ENCODE peak calls at places on chromosomes 6 and 20, in six cellular contexts. O is AG04450, J is left ventricle myocardium inferior, C is fibroblast of lung, K is AG10803, Y is right lobe of liver. H is an unnamed sample.

GRCh38 chr6:74654296-74654695 is 551.6 kb downstream of the COL12A1 start:
- DNase-seq in C (no peak), O (no peak), J (no peak), Y (no peak), K (no peak), H (no peak)

GRCh38 chr6:94254689-94255088 is 835.3 kb upstream of the EPHA7 start:
- DNase-seq in J (no peak), Y (no peak), O (no peak), K (no peak), C (peak), H (peak)

GRCh38 chr20:33415948-33416347 is 14.6 kb upstream of the CDK5RAP1 start:
- DNase-seq in C (peak), J (peak), Y (no peak), K (peak), O (no peak), H (no peak)

GRCh38 chr6:127117979-127118504 is 429 bp upstream of the RSPO3 start:
- DNase-seq in C (peak), O (no peak), J (no peak), Y (no peak), K (no peak), H (no peak)

GRCh38 chr6:19070520-19070919 is 683.4 kb downstream of the RNF144B start:
- DNase-seq in O (no peak), C (no peak), K (peak), Y (no peak), J (no peak), H (no peak)

GRCh38 chr6:138078491-138078890 is 28.7 kb downstream of the PERP start:
- DNase-seq in O (no peak), Y (no peak), C (no peak), J (no peak), K (no peak), H (no peak)

GRCh38 chr20:57977141-57977540 is 251.3 kb downstream of the ANKRD60 start:
- DNase-seq in J (peak), K (no peak), C (no peak), O (no peak), Y (no peak), H (no peak)

GRCh38 chr6:100719883-100720682 is 161.0 kb downstream of the ASCC3 start:
- DNase-seq in J (no peak), Y (no peak), C (peak), K (peak), O (no peak), H (no peak)

GRCh38 chr20:32364554-32365208 is 6.5 kb downstream of the ASXL1 start:
- DNase-seq in K (no peak), C (no peak), Y (no peak), J (no peak), O (no peak), H (no peak)

GRCh38 chr20:33373735-33374605 is 27.3 kb downstream of the CDK5RAP1 start:
- DNase-seq in K (peak), Y (peak), C (peak), O (peak), J (no peak), H (no peak)

GRCh38 chr6:166275714-166276166 is 32.5 kb downstream of the PRR18 start:
- DNase-seq in O (no peak), J (peak), C (peak), K (peak), Y (peak), H (peak)

GRCh38 chr6:95354551-95354950 is 222.8 kb upstream of the MANEA start:
- DNase-seq in C (no peak), Y (no peak), J (no peak), K (no peak), O (no peak), H (no peak)

GRCh38 chr6:95357380-95358025 is 219.8 kb upstream of the MANEA start:
- DNase-seq in Y (no peak), J (no peak), O (no peak), C (no peak), K (no peak), H (no peak)

GRCh38 chr6:95352064-95352463 is 225.3 kb upstream of the MANEA start:
- DNase-seq in J (no peak), C (peak), Y (no peak), K (no peak), O (no peak), H (no peak)
- TF ChIP-seq CTCF in J (no peak), C (no peak), Y (no peak), K (no peak), O (no peak), H (no peak)

GRCh38 chr6:81561731-81562130 is 190.8 kb downstream of the TENT5A start:
- DNase-seq in K (no peak), O (no peak), J (no peak), C (no peak), Y (no peak), H (no peak)
- H3K4me3 ChIP-seq in K (no peak), O (no peak), J (peak), C (peak), Y (no peak), H (no peak)

DNA sequence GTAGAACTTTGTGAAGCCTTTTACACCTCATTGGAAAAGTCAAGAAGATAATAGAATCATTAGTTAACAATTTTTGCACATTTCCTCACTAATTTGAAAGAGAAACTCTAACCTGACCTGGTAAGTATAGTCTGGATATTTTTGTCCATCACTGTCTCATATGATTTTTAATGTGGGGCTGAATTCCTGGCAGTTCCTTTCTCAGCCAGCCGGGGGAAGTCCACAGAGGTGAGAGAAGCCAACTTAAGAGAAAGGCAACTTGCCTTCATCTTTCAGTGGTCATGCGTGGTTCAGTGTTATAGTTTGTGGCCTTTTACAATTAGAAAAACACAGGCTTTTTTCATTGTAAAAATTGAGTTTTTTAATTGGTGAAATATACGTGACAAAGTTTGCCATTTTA is 80.6 kb downstream of the CDYL start:
- DNase-seq in C (no peak), O (no peak), J (no peak), K (no peak), Y (no peak), H (no peak)
- TF ChIP-seq CTCF in C (no peak), O (peak), J (peak), K (no peak), Y (no peak), H (peak)

GRCh38 chr6:106972500-106972899 is 2.0 kb downstream of the CD24 start:
- DNase-seq in K (no peak), C (no peak), J (no peak), Y (no peak), O (no peak), H (no peak)
- H3K4me3 ChIP-seq in K (no peak), C (no peak), J (no peak), Y (no peak), O (no peak), H (peak)

GRCh38 chr20:9353180-9353915 is 161.0 kb upstream of the LAMP5 start:
- DNase-seq in O (no peak), C (no peak), J (peak), K (no peak), Y (no peak), H (no peak)
- TF ChIP-seq CTCF in O (no peak), C (no peak), J (peak), K (no peak), Y (no peak), H (no peak)

DNA sequence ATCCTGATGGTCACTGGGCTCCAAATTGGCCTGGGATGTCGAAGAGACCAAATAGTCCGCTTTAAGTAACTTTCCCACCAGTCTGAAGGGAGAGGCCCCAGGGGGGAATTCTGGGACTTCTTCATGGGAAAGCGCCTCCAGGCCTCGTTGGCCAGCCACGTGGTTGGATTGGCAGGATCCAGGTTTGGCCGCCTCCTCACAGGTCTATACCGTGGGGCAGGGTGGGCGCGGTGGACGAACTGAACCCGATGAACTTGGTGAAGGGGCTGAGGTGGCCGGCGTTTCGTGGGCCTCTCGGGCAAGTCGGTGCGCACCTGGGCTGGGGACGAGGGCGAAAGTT is 297 bp downstream of the POM121L2 start:
- DNase-seq in Y (no peak), O (no peak), K (no peak), J (no peak), C (no peak), H (no peak)
- H3K4me3 ChIP-seq in Y (no peak), O (peak), K (peak), J (peak), C (no peak), H (peak)

GRCh38 chr6:97726378-97726777 is 443.4 kb upstream of the MMS22L start:
- DNase-seq in C (no peak), O (no peak), J (no peak), Y (no peak), K (peak), H (no peak)
- TF ChIP-seq CTCF in C (no peak), O (no peak), J (no peak), Y (no peak), K (peak), H (peak)

DNA sequence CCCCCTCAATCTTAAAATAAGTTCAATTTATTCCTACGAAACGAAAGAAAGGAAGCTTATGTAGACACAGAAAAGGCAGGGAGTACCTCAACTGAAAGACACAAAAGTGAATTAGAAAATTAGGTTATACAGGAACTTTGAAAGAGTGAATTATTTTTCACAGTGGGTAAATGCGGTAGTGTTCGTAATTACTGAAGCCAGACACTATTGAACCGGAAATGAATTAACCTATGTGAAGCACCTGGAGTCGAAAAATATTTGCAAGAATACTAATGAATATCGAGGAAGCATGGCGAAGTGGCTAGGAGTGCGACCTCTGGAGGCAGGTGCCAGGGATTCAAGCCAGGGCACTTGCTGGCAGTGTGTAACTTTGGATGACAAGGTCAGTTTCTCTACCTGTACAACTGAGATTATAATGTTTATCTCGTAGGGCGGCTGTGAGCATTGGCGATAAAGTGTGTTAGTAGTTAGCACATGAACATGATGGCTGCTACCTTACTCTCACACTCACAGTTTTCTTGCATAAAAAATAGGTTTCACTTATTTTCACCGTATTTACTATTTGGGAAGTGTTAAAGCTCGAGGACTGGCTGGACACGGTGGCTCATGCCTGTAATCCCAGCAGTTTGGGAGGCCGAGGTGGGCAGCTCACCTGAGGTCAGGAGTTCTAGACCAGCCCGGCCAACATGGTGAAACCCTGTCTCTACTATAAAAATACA is 542 bp upstream of the SLC18B1 start:
- DNase-seq in K (peak), J (peak), C (peak), O (no peak), Y (peak), H (peak)
- H3K4me3 ChIP-seq in K (peak), J (peak), C (peak), O (peak), Y (peak), H (peak)

GRCh38 chr20:50571466-50571865 is 61.3 kb downstream of the PTPN1 start:
- DNase-seq in C (no peak), Y (no peak), O (no peak), K (no peak), J (no peak), H (no peak)
- TF ChIP-seq CTCF in C (no peak), Y (no peak), O (no peak), K (no peak), J (no peak), H (no peak)

GRCh38 chr20:63179876-63180275 is 36.1 kb downstream of the YTHDF1 start:
- DNase-seq in O (no peak), Y (no peak), C (no peak), J (no peak), K (no peak), H (no peak)

GRCh38 chr20:63177785-63178444 is 38.0 kb downstream of the YTHDF1 start:
- DNase-seq in C (no peak), Y (no peak), K (no peak), O (no peak), J (no peak), H (no peak)

GRCh38 chr20:63180541-63181185 is 35.3 kb downstream of the YTHDF1 start:
- DNase-seq in Y (no peak), O (no peak), K (no peak), C (no peak), J (no peak), H (no peak)

GRCh38 chr20:63178445-63178818 is 37.5 kb downstream of the YTHDF1 start:
- DNase-seq in O (no peak), C (no peak), K (no peak), J (no peak), Y (no peak), H (no peak)

DNA sequence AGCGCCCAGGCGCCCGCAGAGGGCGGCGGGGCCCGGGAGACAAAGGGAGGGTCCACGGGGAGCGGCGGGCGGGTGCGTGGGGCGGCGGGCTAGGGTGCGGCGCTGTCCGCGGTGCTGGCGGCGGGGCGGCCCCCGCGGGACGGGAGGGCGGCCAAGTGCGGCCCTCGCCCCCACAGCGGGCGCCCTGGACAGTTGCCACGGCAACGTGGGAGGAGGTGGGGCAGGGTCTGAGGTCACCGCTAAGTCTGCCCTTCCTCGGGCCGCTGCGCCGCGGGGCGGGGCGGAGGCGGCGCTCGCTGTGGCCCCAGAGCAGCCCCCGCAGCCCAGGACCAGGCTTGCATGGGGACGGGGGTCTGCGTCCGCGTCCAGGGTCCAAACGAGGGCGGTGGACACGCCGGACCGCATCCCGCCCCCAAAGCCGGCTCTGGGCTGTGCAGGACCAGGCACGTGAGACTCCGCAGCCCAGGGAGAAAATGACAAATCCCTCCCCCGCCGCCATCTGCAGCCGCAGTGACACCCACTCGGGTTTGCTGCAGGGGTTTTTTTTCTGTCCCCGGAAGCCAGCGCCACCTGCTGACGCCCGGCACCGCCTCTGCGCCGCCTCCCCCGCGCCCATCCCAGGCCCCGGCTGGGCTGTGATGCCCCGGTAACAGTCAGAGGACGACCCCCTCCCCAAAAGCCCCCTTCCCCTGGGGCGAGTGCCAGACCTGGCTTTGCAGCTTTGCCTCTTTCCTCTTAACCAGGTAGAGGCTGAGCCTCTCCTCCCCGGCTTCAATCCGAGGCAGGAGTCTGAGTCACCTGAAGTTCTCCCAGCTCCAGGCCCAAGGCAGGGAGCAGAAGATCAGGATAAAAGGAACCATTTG is 36.8 kb downstream of the YTHDF1 start:
- DNase-seq in O (no peak), J (peak), K (no peak), Y (no peak), C (peak), H (no peak)
- H3K4me3 ChIP-seq in O (no peak), J (peak), K (no peak), Y (no peak), C (no peak), H (no peak)